ENCODE peak calls at places on chromosome 18, in five cellular contexts. T is esophagus squamous epithelium, N is transverse colon, G is tibial nerve, D is HCT116. H is an unnamed sample. For H3K4me1, the result is how much of the 10 kb centered on the place peaks cover.

GRCh38 chr18:3056311-3056710 is 43.4 kb upstream of the LPIN2 start:
- DNase-seq in T (no peak), N (no peak), G (no peak), D (no peak), H (no peak)

GRCh38 chr18:7735194-7735593 is 168.1 kb downstream of the PTPRM start:
- DNase-seq in T (no peak), N (no peak), G (no peak), D (no peak), H (no peak)

GRCh38 chr18:21741511-21742322 is 1.1 kb downstream of the MIB1 start:
- DNase-seq in T (no peak), N (peak), G (peak), D (no peak), H (no peak)

GRCh38 chr18:33282142-33282541 is 158.4 kb downstream of the CCDC178 start:
- DNase-seq in T (no peak), N (no peak), G (no peak), D (no peak), H (no peak)

GRCh38 chr18:40413160-40413559 is 1541.9 kb upstream of the PIK3C3 start:
- DNase-seq in T (no peak), N (peak), G (no peak), D (no peak), H (no peak)

GRCh38 chr18:8319798-8320477 is 289.3 kb upstream of the RAB12 start:
- DNase-seq in T (no peak), N (no peak), G (no peak), D (no peak), H (no peak)

GRCh38 chr18:54776282-54776977 is 51.8 kb upstream of the RAB27B start:
- DNase-seq in T (no peak), N (no peak), G (peak), D (peak), H (no peak)

GRCh38 chr18:10318686-10318960 is 135.8 kb upstream of the APCDD1 start:
- DNase-seq in T (no peak), N (no peak), G (no peak), D (no peak), H (no peak)

GRCh38 chr18:8849696-8850095 is 144.3 kb downstream of the MTCL1 start:
- DNase-seq in T (no peak), N (no peak), G (no peak), D (no peak), H (no peak)

GRCh38 chr18:24490545-24490944 is 30.1 kb downstream of the HRH4 start:
- DNase-seq in T (no peak), N (no peak), G (no peak), D (no peak), H (no peak)

GRCh38 chr18:40984856-40985255 is 970.2 kb upstream of the PIK3C3 start:
- DNase-seq in T (no peak), N (no peak), G (no peak), D (no peak), H (no peak)

GRCh38 chr18:49399003-49399402 is 61.4 kb downstream of the DYM start:
- DNase-seq in T (no peak), N (no peak), G (no peak), D (no peak), H (no peak)

GRCh38 chr18:77096936-77097886 is 35.4 kb downstream of the MBP start:
- DNase-seq in T (no peak), N (no peak), G (no peak), D (no peak), H (no peak)
- H3K4me1 ChIP-seq in T (under half), N (half or more), G (under half), D (under half), H (under half)

GRCh38 chr18:11759456-11759855 is 70.4 kb downstream of the GNAL start:
- DNase-seq in T (no peak), N (no peak), G (no peak), D (no peak), H (no peak)

GRCh38 chr18:11762429-11762828 is 73.4 kb downstream of the GNAL start:
- DNase-seq in T (no peak), N (no peak), G (no peak), D (no peak), H (no peak)

GRCh38 chr18:11757084-11757590 is 68.1 kb downstream of the GNAL start:
- DNase-seq in T (no peak), N (no peak), G (no peak), D (no peak), H (no peak)

GRCh38 chr18:11760498-11761158 is 71.6 kb downstream of the GNAL start:
- DNase-seq in T (no peak), N (no peak), G (no peak), D (no peak), H (no peak)

DNA sequence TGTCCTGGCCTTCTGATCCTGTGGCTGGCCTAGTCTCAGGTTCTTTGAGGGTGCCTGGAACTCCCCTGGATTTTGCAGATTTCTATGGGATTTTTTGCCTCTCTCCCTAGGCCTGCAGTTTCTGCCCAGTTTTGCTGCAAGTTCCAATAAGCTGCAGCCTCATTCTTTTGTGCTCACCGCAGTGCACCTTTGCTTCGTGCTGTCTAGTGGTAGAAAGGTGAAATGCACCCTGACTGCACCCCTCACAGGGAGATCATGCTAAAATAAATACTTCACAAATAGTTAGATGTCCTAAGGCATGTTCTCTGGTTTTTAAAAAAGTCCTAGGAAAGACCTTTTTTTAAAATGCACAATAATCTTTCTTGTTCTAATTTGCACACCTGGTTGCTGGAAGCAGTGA is 72.5 kb downstream of the GNAL start:
- DNase-seq in T (no peak), N (no peak), G (no peak), D (peak), H (no peak)
- TF ChIP-seq CTCF in T (no peak), N (no peak), G (no peak), D (peak), H (no peak)

GRCh38 chr18:58978916-58979315 is 114.2 kb downstream of the ZNF532 start:
- DNase-seq in T (no peak), N (no peak), G (no peak), D (no peak), H (no peak)
- H3K4me1 ChIP-seq in T (under half), N (under half), G (under half), D (under half), H (half or more)

GRCh38 chr18:63107931-63108330 is 211.6 kb downstream of the BCL2 start:
- DNase-seq in T (no peak), N (no peak), G (no peak), D (no peak), H (no peak)
- TF ChIP-seq CTCF in T (no peak), N (no peak), G (no peak), D (no peak), H (no peak)

DNA sequence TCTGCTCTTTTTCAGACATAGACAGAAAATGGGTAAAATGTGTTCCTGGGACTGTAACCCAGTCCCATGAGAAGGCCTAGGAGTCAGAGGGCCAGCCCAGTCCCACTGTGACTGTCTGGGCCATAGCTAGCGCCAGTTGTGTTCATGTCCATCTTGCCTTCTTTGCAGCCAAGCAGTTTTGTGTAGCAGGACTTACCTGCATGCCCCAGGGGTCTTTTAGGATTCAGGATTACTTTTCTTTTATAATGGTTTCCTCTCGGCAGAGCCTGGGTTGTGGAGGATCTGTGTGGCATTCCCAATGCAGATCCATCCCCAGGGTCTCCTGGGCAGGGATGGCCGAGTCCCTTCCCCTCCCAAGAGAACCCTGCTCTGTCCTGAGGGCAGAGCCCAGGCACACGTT is 90.8 kb downstream of the FHOD3 start:
- DNase-seq in T (no peak), N (no peak), G (no peak), D (no peak), H (no peak)
- H3K4me1 ChIP-seq in T (under half), N (under half), G (under half), D (under half), H (under half)

GRCh38 chr18:28607991-28608390 is 431.1 kb upstream of the CDH2 start:
- DNase-seq in T (no peak), N (no peak), G (no peak), D (no peak), H (no peak)

GRCh38 chr18:28606686-28607085 is 429.8 kb upstream of the CDH2 start:
- DNase-seq in T (no peak), N (no peak), G (no peak), D (no peak), H (no peak)
- TF ChIP-seq CTCF in T (no peak), N (no peak), G (no peak), D (no peak), H (no peak)

GRCh38 chr18:31325051-31325450 is 7.1 kb downstream of the DSG1 start:
- DNase-seq in T (no peak), N (no peak), G (peak), D (no peak), H (no peak)

GRCh38 chr18:31316974-31317373 is 986 bp upstream of the DSG1 start:
- DNase-seq in T (no peak), N (no peak), G (no peak), D (no peak), H (no peak)

GRCh38 chr18:31317860-31318259 is at the start of gene DSG1:
- DNase-seq in T (no peak), N (no peak), G (no peak), D (no peak), H (no peak)

GRCh38 chr18:31321719-31322118 is 3.8 kb downstream of the DSG1 start:
- DNase-seq in T (no peak), N (no peak), G (no peak), D (no peak), H (no peak)
- H3K4me1 ChIP-seq in T (under half), N (under half), G (under half), D (under half), H (under half)

DNA sequence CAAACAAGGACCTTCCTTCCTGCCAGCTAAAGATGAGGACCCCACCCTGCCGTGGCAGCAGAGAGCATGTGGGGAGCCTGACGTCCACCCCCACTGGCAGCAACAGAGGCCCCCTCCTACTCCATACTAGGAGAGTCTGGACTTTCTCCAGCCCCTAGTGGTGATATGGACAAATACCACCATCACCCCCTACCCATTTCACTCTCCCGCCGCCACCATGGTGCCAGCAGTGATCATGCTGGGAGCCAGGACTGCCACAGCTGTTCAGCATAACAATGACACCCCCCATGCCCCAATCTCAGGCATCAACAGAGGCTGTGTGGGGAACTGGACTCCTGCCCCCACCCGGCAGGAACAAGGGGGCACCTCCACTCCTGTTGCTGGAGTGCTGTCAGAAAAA is 42.7 kb upstream of the ATP9B start:
- DNase-seq in T (no peak), N (no peak), G (no peak), D (no peak), H (no peak)
- TF ChIP-seq CTCF in T (no peak), N (no peak), G (no peak), D (peak), H (no peak)